ENCODE peak calls at places on chromosomes 7 and 10, in ten cellular contexts. V, M, K, A, E, O, D, S, I and P are unnamed samples.

GRCh38 chr10:16989826-16990293 is 139.8 kb downstream of the CUBN start:
- DNase-seq in D (no peak), K (no peak), I (peak; percentile 80), A (no peak), O (no peak), M (no peak), S (no peak), V (no peak), E (no peak), P (no peak)

GRCh38 chr7:14590206-14590605 is 312.3 kb downstream of the DGKB start:
- DNase-seq in I (no peak), O (no peak), A (no peak), S (no peak), K (no peak), E (no peak), M (no peak), V (no peak), D (no peak), P (no peak)

GRCh38 chr7:12373580-12374263 is 29.9 kb downstream of the VWDE start:
- DNase-seq in A (no peak), M (no peak), S (no peak), I (no peak), D (no peak), O (no peak), E (no peak), K (no peak), V (no peak), P (no peak)

GRCh38 chr7:17913250-17913649 is 27.0 kb downstream of the SNX13 start:
- DNase-seq in K (no peak), M (no peak), O (no peak), D (no peak), S (no peak), I (no peak), V (no peak), E (no peak), A (no peak), P (no peak)

GRCh38 chr7:111486472-111487142 is 75.7 kb downstream of the IMMP2L start:
- DNase-seq in S (peak; percentile 81), M (peak; percentile 74), I (peak; percentile 14), E (no peak), D (no peak), A (peak; percentile 72), K (no peak), V (no peak), O (peak; percentile 24), P (no peak)

GRCh38 chr10:132396495-132397035 is 435 bp upstream of the PWWP2B start:
- DNase-seq in M (no peak), A (peak; percentile 47), E (peak; percentile 54), K (no peak), D (peak; percentile 75), S (peak; percentile 52), V (peak; percentile 64), O (peak; percentile 65), I (no peak), P (no peak)

GRCh38 chr7:139570119-139570518 is 46.6 kb downstream of the CLEC2L start:
- DNase-seq in V (no peak), D (no peak), O (no peak), I (no peak), S (no peak), E (no peak), K (no peak), M (peak; percentile 89), A (no peak), P (no peak)

GRCh38 chr10:67629461-67629971 is 66.5 kb downstream of the CTNNA3 start:
- DNase-seq in D (no peak), I (no peak), V (no peak), S (no peak), E (no peak), M (no peak), K (no peak), A (peak; percentile 64), O (no peak), P (no peak)

GRCh38 chr7:136953386-136953785 is 84.9 kb downstream of the CHRM2 start:
- DNase-seq in I (peak; percentile 72), V (no peak), S (no peak), K (no peak), O (no peak), A (no peak), M (no peak), E (no peak), D (no peak), P (no peak)

GRCh38 chr10:117751259-117751658 is 208.7 kb downstream of the EMX2 start:
- DNase-seq in M (no peak), V (no peak), E (no peak), I (no peak), D (no peak), K (no peak), S (no peak), O (no peak), A (no peak), P (no peak)

GRCh38 chr10:5532231-5532605 is 7.5 kb downstream of the CALML3 start:
- DNase-seq in D (peak; percentile 32), E (no peak), A (no peak), O (no peak), K (no peak), I (no peak), V (no peak), S (no peak), M (no peak), P (no peak)

GRCh38 chr7:2445047-2445446 is 31.2 kb downstream of the GRIFIN start:
- DNase-seq in K (no peak), S (no peak), A (no peak), I (no peak), E (no peak), D (no peak), V (no peak), M (no peak), O (no peak), P (no peak)

GRCh38 chr10:93865794-93866193 is 28.0 kb upstream of the SLC35G1 start:
- DNase-seq in S (no peak), V (no peak), I (no peak), E (no peak), M (no peak), D (no peak), K (no peak), O (no peak), A (no peak), P (no peak)

GRCh38 chr7:95482398-95482797 is 3.3 kb upstream of the ASB4 start:
- DNase-seq in K (no peak), O (no peak), E (no peak), S (no peak), D (no peak), A (no peak), V (no peak), M (no peak), I (no peak), P (no peak)

GRCh38 chr10:124535731-124536495 is 74.3 kb downstream of the LHPP start:
- DNase-seq in I (no peak), V (no peak), K (no peak), A (peak; percentile 54), D (no peak), S (peak; percentile 61), O (no peak), E (no peak), M (no peak), P (no peak)

GRCh38 chr10:22335204-22335956 is 9.9 kb upstream of the SPAG6 start:
- DNase-seq in V (peak; percentile 52), K (peak; percentile 51), A (no peak), O (peak; percentile 69), M (peak; percentile 58), S (no peak), D (peak; percentile 71), E (peak; percentile 73), I (no peak), P (no peak)

GRCh38 chr7:22875475-22875874 is 52.8 kb upstream of the TOMM7 start:
- DNase-seq in D (no peak), V (no peak), A (no peak), O (no peak), E (no peak), M (peak; percentile 68), S (no peak), I (no peak), K (no peak), P (no peak)

GRCh38 chr10:118595598-118596425 is at the start of gene PRLHR:
- DNase-seq in E (no peak), V (peak; percentile 13), K (no peak), D (no peak), S (no peak), I (no peak), O (no peak), A (peak; percentile 75), M (peak; percentile 18), P (no peak)

GRCh38 chr10:22598488-22598887 is 115.9 kb downstream of the PIP4K2A start:
- DNase-seq in A (peak; percentile 43), I (no peak), K (no peak), S (no peak), M (no peak), O (no peak), E (no peak), V (no peak), D (no peak), P (no peak)

GRCh38 chr7:43113622-43114450 is 1.4 kb downstream of the HECW1 start:
- DNase-seq in V (no peak), M (peak; percentile 39), K (no peak), D (no peak), S (no peak), A (peak; percentile 21), I (no peak), E (no peak), O (no peak), P (no peak)

GRCh38 chr7:105224884-105225651 is 163.7 kb downstream of the SRPK2 start:
- DNase-seq in O (no peak), A (no peak), V (no peak), E (no peak), K (no peak), M (peak; percentile 59), I (peak; percentile 58), D (no peak), S (peak; percentile 87), P (no peak)

GRCh38 chr10:128064615-128065580 is 61.3 kb downstream of the MKI67 start:
- DNase-seq in M (peak; percentile 88), E (peak; percentile 76), O (peak; percentile 77), A (no peak), V (peak; percentile 79), K (no peak), S (peak; percentile 100), D (peak; percentile 91), I (peak; percentile 80), P (no peak)

GRCh38 chr10:19788075-19788686 is 28.1 kb upstream of the PLXDC2 start:
- DNase-seq in D (no peak), M (peak; percentile 52), O (peak; percentile 10), I (peak; percentile 3), V (peak; percentile 7), S (peak; percentile 88), A (peak; percentile 45), E (no peak), K (no peak), P (no peak)

GRCh38 chr7:37495574-37496184 is 47.0 kb upstream of the ELMO1 start:
- DNase-seq in M (peak; percentile 35), I (no peak), A (peak; percentile 29), K (no peak), S (peak; percentile 90), E (no peak), V (no peak), O (peak; percentile 10), D (no peak), P (no peak)

GRCh38 chr10:58952747-58953466 is 223.5 kb upstream of the PHYHIPL start:
- DNase-seq in M (peak; percentile 76), D (no peak), I (no peak), V (peak; percentile 8), K (no peak), S (peak; percentile 70), O (peak; percentile 13), E (no peak), A (peak; percentile 65), P (no peak)

GRCh38 chr7:107856806-107857540 is 34.0 kb upstream of the DLD start:
- DNase-seq in S (peak; percentile 42), K (no peak), V (no peak), E (peak; percentile 18), D (no peak), O (peak; percentile 65), A (no peak), M (no peak), I (no peak), P (no peak)

GRCh38 chr7:68434857-68435256 is 1163.4 kb upstream of the AUTS2 start:
- DNase-seq in E (no peak), I (no peak), M (no peak), D (no peak), V (no peak), A (peak; percentile 91), O (no peak), K (no peak), S (no peak), P (no peak)

GRCh38 chr10:3828404-3829192 is 43.6 kb upstream of the KLF6 start:
- DNase-seq in S (peak; percentile 79), K (peak; percentile 31), A (no peak), D (peak; percentile 60), E (no peak), I (no peak), V (no peak), M (no peak), O (peak; percentile 42), P (no peak)